ENCODE peak calls at places on chromosomes 16 and 17, in seven cellular contexts. S, Q, M, P, D, E and Z are unnamed samples.
A peak's percentile ranks its signal among the peaks of the same experiment; 100 is the strongest.

GRCh38 chr16:48340054-48340453 is 45.2 kb downstream of the SIAH1 start:
- DNase-seq in E (no peak), S (no peak), D (no peak), M (no peak), Q (no peak), P (no peak), Z (no peak)

GRCh38 chr17:47669060-47669459 is 19.3 kb downstream of the KPNB1 start:
- DNase-seq in E (no peak), S (no peak), D (no peak), Q (no peak), M (no peak), P (no peak), Z (no peak)

GRCh38 chr16:23385441-23385840 is 67.5 kb downstream of the COG7 start:
- DNase-seq in P (no peak), Q (no peak), E (no peak), M (no peak), D (no peak), S (no peak), Z (no peak)

GRCh38 chr16:55759983-55760664 is 72.8 kb downstream of the CES1 start:
- DNase-seq in Q (no peak), P (peak; percentile 72), S (no peak), M (peak; percentile 84), E (no peak), D (no peak), Z (no peak)

GRCh38 chr17:79811036-79811887 is 14.4 kb upstream of the CBX8 start:
- DNase-seq in M (peak; percentile 85), D (no peak), S (peak; percentile 81), P (peak; percentile 62), Q (peak; percentile 56), E (no peak), Z (no peak)

GRCh38 chr16:87297918-87298631 is 19.1 kb downstream of the C16orf95 start:
- DNase-seq in Q (peak; percentile 41), P (peak; percentile 79), M (peak; percentile 89), E (peak; percentile 33), S (peak; percentile 71), D (no peak), Z (no peak)

GRCh38 chr17:64277831-64278562 is 14.9 kb upstream of the TEX2 start:
- DNase-seq in P (no peak), M (no peak), E (no peak), D (no peak), S (no peak), Q (no peak), Z (no peak)

GRCh38 chr16:6297666-6298435 is 1034.8 kb upstream of the RBFOX1 start:
- DNase-seq in S (no peak), M (peak; percentile 55), Q (no peak), E (no peak), P (no peak), D (peak; percentile 39), Z (no peak)

GRCh38 chr17:956905-957304 is 22.7 kb downstream of the NXN start:
- DNase-seq in D (no peak), S (no peak), E (no peak), P (no peak), M (peak; percentile 50), Q (no peak), Z (no peak)

GRCh38 chr17:76009969-76010661 is 9.5 kb downstream of the CDK3 start:
- DNase-seq in D (no peak), S (no peak), P (no peak), M (no peak), Q (no peak), E (no peak), Z (no peak)

GRCh38 chr17:73286863-73287296 is 24.9 kb downstream of the CDC42EP4 start:
- DNase-seq in E (peak; percentile 88), M (no peak), P (no peak), D (no peak), S (no peak), Q (no peak), Z (no peak)

GRCh38 chr17:47801906-47802305 is 19.7 kb downstream of the OSBPL7 start:
- DNase-seq in E (no peak), S (no peak), D (no peak), M (no peak), P (no peak), Q (no peak), Z (no peak)

GRCh38 chr17:13638855-13639458 is 37.2 kb upstream of the HS3ST3A1 start:
- DNase-seq in Q (no peak), S (no peak), E (peak; percentile 31), P (no peak), M (peak; percentile 73), D (no peak), Z (no peak)

GRCh38 chr16:79182618-79183017 is 417.9 kb downstream of the MAF start:
- DNase-seq in D (no peak), Q (no peak), E (peak; percentile 24), P (no peak), S (no peak), M (no peak), Z (no peak)

GRCh38 chr17:17810374-17811248 is 26.2 kb downstream of the SREBF1 start:
- DNase-seq in P (peak; percentile 74), M (peak; percentile 88), Q (no peak), E (peak; percentile 20), S (no peak), D (no peak), Z (no peak)

GRCh38 chr17:39926588-39927100 is 757 bp downstream of the ORMDL3 start:
- DNase-seq in E (peak; percentile 48), P (peak; percentile 41), S (peak; percentile 59), D (no peak), M (peak; percentile 88), Q (peak; percentile 32), Z (peak; percentile 70)

GRCh38 chr16:89437251-89437987 is 52.9 kb downstream of the ANKRD11 start:
- DNase-seq in Q (no peak), D (no peak), S (no peak), P (no peak), E (no peak), M (no peak), Z (no peak)

GRCh38 chr16:89435051-89435450 is 55.3 kb downstream of the ANKRD11 start:
- DNase-seq in P (no peak), D (no peak), E (no peak), M (no peak), Q (no peak), S (no peak), Z (no peak)

GRCh38 chr16:89434490-89434889 is 55.9 kb downstream of the ANKRD11 start:
- DNase-seq in S (no peak), M (no peak), E (no peak), P (no peak), D (no peak), Q (no peak), Z (no peak)

GRCh38 chr16:89436362-89436761 is 54.0 kb downstream of the ANKRD11 start:
- DNase-seq in S (no peak), Q (no peak), E (no peak), D (no peak), M (no peak), P (no peak), Z (no peak)

DNA sequence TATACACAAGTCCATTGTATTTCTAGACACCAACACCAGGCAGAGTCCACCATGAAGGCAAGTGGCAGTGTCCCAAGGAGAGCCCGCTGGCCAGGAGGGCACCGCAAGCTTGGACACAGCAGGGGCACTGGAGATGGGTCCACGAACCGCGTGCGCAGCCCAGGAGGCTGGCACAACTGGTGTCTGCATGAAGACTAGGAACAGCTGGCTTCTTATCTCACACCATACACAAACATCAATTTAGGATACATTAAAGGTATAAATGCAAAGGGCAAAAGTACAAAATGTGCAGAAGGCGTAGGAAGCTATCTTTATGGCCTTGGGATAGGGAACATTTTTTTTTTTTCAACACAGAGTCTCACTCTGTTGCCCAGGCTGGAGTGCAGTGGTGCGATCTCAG is 52.4 kb downstream of the ANKRD11 start:
- DNase-seq in M (no peak), Q (no peak), S (no peak), E (no peak), D (no peak), P (no peak), Z (no peak)
- TF ChIP-seq CTCF in M (no peak), Q (no peak), S (no peak), E (no peak), D (no peak), P (no peak), Z (no peak)

DNA sequence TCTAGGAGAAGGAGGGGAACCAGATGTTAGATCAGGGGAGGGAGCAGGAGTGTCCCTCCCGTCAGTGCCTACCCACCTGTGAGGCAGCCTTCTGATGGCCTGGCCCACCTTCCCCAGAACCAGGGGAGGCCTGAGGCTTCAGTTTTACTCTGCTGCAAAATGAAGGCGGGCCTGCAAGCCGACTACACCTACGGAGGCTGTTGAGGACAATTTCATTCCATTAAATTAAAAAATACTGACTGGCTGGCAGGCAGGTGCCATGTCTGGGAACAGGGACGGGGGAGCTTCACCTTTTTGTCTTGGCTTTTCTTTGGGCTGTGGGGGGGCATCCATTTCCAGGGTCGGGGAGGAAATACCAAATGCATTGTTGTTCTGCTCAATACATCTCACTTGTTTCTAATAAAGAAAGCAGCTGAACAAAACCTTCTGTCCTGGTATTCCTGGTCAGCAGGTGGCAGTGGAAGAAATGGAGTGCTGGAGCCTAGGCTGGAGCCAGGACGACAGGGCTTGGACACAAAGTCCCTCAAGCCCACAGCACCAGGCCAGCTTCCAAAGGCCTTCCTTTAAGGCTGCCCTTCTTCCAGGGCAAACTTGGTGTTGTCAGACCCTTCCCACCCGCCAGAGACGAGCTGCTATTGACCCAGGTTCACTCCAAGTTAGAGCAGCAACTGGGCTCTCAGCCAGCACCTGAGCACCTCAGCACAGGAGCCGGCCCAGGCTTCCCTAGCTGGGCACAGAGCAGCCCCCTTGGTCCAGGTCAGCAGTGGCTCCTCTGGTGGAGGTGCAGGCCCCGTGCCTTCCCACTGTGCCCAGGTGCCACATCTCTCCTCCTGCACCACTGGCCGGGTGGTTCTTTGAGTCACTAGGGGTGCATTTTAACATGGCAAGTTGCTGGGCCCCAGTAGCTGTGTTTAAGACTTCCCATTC is 23.5 kb downstream of the PLCD3 start:
- DNase-seq in S (no peak), P (no peak), Q (no peak), E (no peak), M (no peak), D (no peak), Z (no peak)
- TF ChIP-seq CTCF in S (no peak), P (no peak), Q (no peak), E (peak; percentile 7), M (no peak), D (no peak), Z (no peak)

GRCh38 chr17:66582373-66583111 is 252.4 kb upstream of the CACNG5 start:
- DNase-seq in D (no peak), P (no peak), M (no peak), S (no peak), Q (no peak), E (no peak), Z (no peak)
- TF ChIP-seq CTCF in D (no peak), P (no peak), M (peak; percentile 49), S (no peak), Q (no peak), E (no peak), Z (no peak)

GRCh38 chr16:7505495-7505894 is 172.8 kb downstream of the RBFOX1 start:
- DNase-seq in D (no peak), M (no peak), P (no peak), E (no peak), S (no peak), Q (no peak), Z (no peak)

GRCh38 chr16:7504844-7505243 is 172.2 kb downstream of the RBFOX1 start:
- DNase-seq in P (no peak), M (no peak), Q (no peak), E (no peak), D (no peak), S (no peak), Z (no peak)

GRCh38 chr16:7497667-7498066 is 165.0 kb downstream of the RBFOX1 start:
- DNase-seq in E (no peak), P (no peak), S (no peak), D (no peak), Q (no peak), M (no peak), Z (no peak)

GRCh38 chr16:7503688-7504087 is 171.0 kb downstream of the RBFOX1 start:
- DNase-seq in P (no peak), E (no peak), Q (no peak), S (no peak), M (no peak), D (no peak), Z (no peak)

GRCh38 chr16:7501868-7502267 is 169.2 kb downstream of the RBFOX1 start:
- DNase-seq in D (no peak), P (no peak), S (no peak), Q (no peak), E (no peak), M (no peak), Z (no peak)
- TF ChIP-seq CTCF in D (no peak), P (no peak), S (no peak), Q (no peak), E (no peak), M (no peak), Z (no peak)